ENCODE peak calls at places on chromosomes 1 and 21, in nine cellular contexts. H, L, G, S, W, Z, F, M and K are unnamed samples.
A peak's percentile ranks its signal among the peaks of the same experiment; 100 is the strongest.

GRCh38 chr21:29524055-29524454 is 225.3 kb downstream of the BACH1 start:
- DNase-seq in H (no peak), L (no peak), G (no peak), S (no peak), W (peak; percentile 40), Z (no peak), F (no peak), M (no peak), K (no peak)

GRCh38 chr1:152622803-152623202 is at the start of gene LCE3A:
- DNase-seq in H (no peak), L (no peak), G (no peak), S (no peak), W (no peak), Z (no peak), F (no peak), M (no peak), K (peak; percentile 81)

GRCh38 chr1:218344814-218345672 is at the start of gene TGFB2:
- DNase-seq in H (peak; percentile 69), L (peak; percentile 92), G (no peak), S (peak; percentile 80), W (peak; percentile 97), Z (no peak), F (peak; percentile 64), M (peak; percentile 10), K (no peak)

GRCh38 chr1:235588916-235589515 is 60.6 kb downstream of the GNG4 start:
- DNase-seq in H (peak; percentile 85), L (peak; percentile 77), G (no peak), S (no peak), W (peak; percentile 73), Z (no peak), F (peak; percentile 64), M (no peak), K (no peak)

GRCh38 chr1:184557423-184558347 is 170.9 kb downstream of the C1orf21 start:
- DNase-seq in H (no peak), L (no peak), G (no peak), S (no peak), W (no peak), Z (no peak), F (no peak), M (no peak), K (no peak)

GRCh38 chr1:222466150-222466865 is 81.6 kb downstream of the HHIPL2 start:
- DNase-seq in H (no peak), L (no peak), G (no peak), S (no peak), W (no peak), Z (no peak), F (no peak), M (peak; percentile 8), K (no peak)

GRCh38 chr1:163093579-163093978 is 24.4 kb downstream of the RGS4 start:
- DNase-seq in H (no peak), L (no peak), G (no peak), S (no peak), W (no peak), Z (no peak), F (no peak), M (no peak), K (no peak)

GRCh38 chr1:205739348-205740160 is 10.4 kb downstream of the NUCKS1 start:
- DNase-seq in H (peak; percentile 74), L (peak; percentile 67), G (no peak), S (no peak), W (peak; percentile 92), Z (no peak), F (no peak), M (no peak), K (no peak)

GRCh38 chr1:5734414-5734813 is 257.8 kb downstream of the NPHP4 start:
- DNase-seq in H (no peak), L (no peak), G (no peak), S (no peak), W (no peak), Z (no peak), F (no peak), M (no peak), K (no peak)

GRCh38 chr1:5594056-5594956 is 397.9 kb downstream of the NPHP4 start:
- DNase-seq in H (no peak), L (no peak), G (no peak), S (no peak), W (no peak), Z (no peak), F (no peak), M (no peak), K (no peak)

GRCh38 chr1:225820522-225821120 is 10.7 kb downstream of the EPHX1 start:
- DNase-seq in H (no peak), L (no peak), G (no peak), S (no peak), W (no peak), Z (no peak), F (no peak), M (no peak), K (no peak)

GRCh38 chr1:50981741-50982140 is 11.7 kb downstream of the CDKN2C start:
- DNase-seq in H (peak; percentile 59), L (no peak), G (no peak), S (no peak), W (no peak), Z (no peak), F (no peak), M (no peak), K (no peak)

GRCh38 chr21:30282850-30283249 is at the start of gene KRTAP24-1:
- DNase-seq in H (no peak), L (no peak), G (no peak), S (no peak), W (no peak), Z (no peak), F (no peak), M (no peak), K (no peak)

DNA sequence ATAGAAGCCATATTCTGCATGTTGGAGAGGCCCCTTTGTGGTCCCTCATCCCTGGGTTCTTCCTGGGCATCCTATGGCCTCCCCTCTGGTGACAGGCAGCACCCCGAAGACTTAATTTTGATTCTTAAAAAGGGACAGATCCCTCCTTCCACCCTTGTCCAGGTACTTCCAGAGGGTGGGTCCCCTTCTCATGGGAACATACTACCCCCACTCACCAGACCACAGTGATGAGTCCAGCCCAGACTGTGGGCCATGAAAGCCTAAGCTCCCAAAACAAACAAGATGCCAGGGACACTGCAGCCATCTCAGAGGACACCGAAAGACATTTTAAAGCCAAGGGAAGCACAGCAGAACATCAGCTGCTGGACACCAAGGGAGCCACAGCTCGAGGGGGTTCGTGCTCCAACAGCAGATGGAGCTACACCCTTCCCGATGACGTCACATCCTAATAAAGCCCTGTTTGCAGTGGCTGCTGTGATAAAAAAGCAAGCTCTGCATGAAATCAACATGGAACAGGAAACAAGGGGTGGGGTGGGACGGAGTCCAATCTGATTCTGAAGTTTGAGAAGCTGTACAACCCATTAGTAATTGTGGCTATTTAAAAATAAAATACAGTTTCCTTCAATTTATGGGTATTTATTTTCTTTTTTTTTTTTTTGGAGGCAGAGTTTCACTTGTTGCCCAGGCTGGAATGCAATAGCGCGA is 32.4 kb downstream of the GNB1 start:
- DNase-seq in H (peak; percentile 86), L (peak; percentile 96), G (peak; percentile 67), S (peak; percentile 38), W (peak; percentile 88), Z (peak; percentile 5), F (peak; percentile 78), M (peak; percentile 97), K (no peak)
- H3K4me3 ChIP-seq in H (no peak overlapping the region), L (peak overlapping the region; percentile 28), G (peak overlapping the region; percentile 35), S (no peak overlapping the region), W (no peak overlapping the region), Z (no peak overlapping the region), F (no peak overlapping the region), M (no peak overlapping the region), K (no peak overlapping the region)

DNA sequence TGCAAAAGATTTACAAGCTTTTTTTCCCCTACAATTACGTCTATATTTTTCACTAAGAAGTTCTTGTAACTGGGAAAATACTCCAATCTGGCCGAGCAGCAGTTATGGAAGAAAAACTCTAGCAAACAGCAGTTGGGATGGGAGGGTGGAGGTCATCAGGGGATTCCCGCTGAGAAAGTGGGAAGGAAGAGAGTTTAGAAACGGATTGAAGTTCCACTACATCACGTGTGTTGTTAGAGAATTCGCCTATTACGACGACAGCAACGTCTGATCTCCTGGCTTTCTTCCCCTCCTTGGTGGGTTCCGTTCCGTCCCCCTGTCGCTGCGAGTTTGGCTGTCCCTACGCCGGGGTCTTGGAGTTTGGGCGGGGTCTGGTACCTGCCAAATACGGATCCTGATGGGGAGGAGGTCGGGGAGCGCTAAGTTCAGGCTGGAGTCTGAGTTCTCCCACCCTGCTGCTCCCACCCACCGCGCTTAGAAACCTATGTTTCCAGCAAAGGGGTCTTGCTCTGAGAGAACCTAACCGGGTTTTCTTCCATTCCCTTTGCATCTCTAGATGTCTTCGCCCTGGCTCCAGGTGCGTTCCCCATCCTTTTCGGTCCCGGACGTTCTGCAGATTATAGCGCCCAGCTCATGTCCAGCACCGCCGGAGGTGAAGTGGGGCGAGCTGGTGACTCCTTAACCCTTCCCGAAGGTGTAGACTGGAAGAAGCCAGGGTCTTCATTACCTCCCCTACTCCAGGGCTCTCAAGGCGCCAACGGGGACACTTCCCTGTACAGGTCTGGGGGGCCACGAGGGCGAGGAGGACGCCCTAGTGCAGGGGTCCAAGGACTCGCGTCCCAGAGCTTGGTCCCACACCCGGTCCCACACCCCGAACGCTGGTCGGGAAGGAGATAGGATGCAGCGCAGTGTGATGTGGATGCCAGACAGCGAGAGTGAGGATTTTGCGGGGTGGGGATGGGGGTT is 688 bp upstream of the KCNK2 start:
- DNase-seq in H (peak; percentile 48), L (no peak), G (no peak), S (no peak), W (peak; percentile 11), Z (no peak), F (no peak), M (no peak), K (no peak)
- H3K4me3 ChIP-seq in H (peak overlapping the region; percentile 72), L (peak overlapping the region; percentile 57), G (peak overlapping the region; percentile 47), S (peak overlapping the region; percentile 44), W (peak overlapping the region; percentile 66), Z (no peak overlapping the region), F (no peak overlapping the region), M (no peak overlapping the region), K (no peak overlapping the region)

GRCh38 chr21:41068411-41069304 is 99.3 kb upstream of the BACE2 start:
- DNase-seq in H (peak; percentile 50), L (peak; percentile 59), G (peak; percentile 85), S (peak; percentile 91), W (peak; percentile 51), Z (peak; percentile 36), F (peak; percentile 71), M (peak; percentile 61), K (no peak)
- H3K4me3 ChIP-seq in H (no peak overlapping the region), L (no peak overlapping the region), G (peak overlapping the region; percentile 48), S (peak overlapping the region; percentile 4), W (no peak overlapping the region), Z (peak overlapping the region; percentile 11), F (no peak overlapping the region), M (no peak overlapping the region), K (no peak overlapping the region)

DNA sequence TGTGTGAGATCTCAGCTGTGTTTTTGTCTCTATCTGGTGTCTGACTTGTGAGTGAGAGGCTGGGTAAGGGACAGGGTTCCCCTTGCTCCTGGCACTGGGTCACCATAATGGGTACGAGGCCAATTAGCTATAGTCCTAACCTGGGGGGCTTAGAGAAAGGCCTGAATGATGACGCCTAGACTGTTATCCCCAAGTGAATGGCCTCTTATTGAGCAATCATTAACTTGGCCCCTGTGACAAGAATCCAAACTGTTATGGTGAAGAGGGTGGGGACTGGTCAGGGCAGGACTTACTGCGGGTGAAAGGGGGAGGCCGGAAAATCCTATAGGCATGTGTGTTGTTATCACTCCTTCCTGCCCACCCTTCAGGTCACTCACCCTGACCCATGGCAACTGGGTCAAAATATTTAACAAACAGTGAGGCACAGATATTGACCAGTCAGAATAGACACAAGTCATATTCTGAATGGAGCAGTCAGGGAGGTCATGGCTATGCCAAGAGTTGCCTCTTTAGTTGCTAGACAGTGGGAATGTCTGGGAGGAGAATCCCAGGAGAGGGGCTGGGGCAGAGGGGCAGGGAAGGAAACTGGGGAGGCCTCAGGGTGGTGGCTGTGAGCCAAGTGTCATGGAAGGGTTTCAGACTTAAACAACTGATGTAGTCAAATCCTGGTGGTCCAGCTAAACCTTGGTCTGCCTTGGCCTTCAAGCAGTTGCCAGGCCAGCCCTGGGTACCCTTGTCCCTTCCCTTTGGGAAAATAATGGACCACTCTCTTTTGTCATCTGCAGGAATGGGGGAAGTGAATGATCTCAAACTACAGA is 3.2 kb downstream of the NR0B2 start:
- DNase-seq in H (no peak), L (no peak), G (no peak), S (no peak), W (no peak), Z (no peak), F (no peak), M (peak; percentile 77), K (no peak)
- H3K4me3 ChIP-seq in H (no peak overlapping the region), L (no peak overlapping the region), G (no peak overlapping the region), S (no peak overlapping the region), W (no peak overlapping the region), Z (no peak overlapping the region), F (no peak overlapping the region), M (peak overlapping the region; percentile 75), K (no peak overlapping the region)